ENCODE peak calls at places on chromosome 18, in nine cellular contexts. H is WTC11; C is activated CD8-positive, alpha-beta memory T cell treated with anti-CD3 and anti-CD28 coated beads, Interleukin-2, amount 10 ng/mL, durations not matched to agents 7 days and 5 days; E is activated CD4-positive, alpha-beta T cell treated with anti-CD3 and anti-CD28 coated beads for 36 hours; Z is activated B cell treated with CpG ODN at 0.5 μM for 24 hours; K is PC-3; D is left colon; G is IMR-90; A is SK-N-SH treated with all-trans-retinoic acid at 6 μM for 48 hours. B is an unnamed sample.

GRCh38 chr18:48667276-48668254 is 128.7 kb downstream of the CTIF start:
- ATAC-seq in H (peak; percentile 81), C (no peak), E (no peak), Z (peak; percentile 95), K (peak; percentile 46), D (peak; percentile 71), G (peak; percentile 45), A (peak; percentile 67), B (peak; percentile 88)

GRCh38 chr18:62457830-62458229 is 65.0 kb upstream of the ZCCHC2 start:
- ATAC-seq in H (peak; percentile 96), C (no peak), E (no peak), Z (no peak), K (no peak), D (peak; percentile 35), G (no peak), A (peak; percentile 44), B (no peak)

GRCh38 chr18:36025025-36025424 is 42.3 kb downstream of the RPRD1A start:
- ATAC-seq in H (no peak), C (no peak), E (no peak), Z (no peak), K (no peak), D (no peak), G (peak; percentile 85), A (peak; percentile 90), B (no peak)

GRCh38 chr18:11947214-11948119 is 33.8 kb upstream of the IMPA2 start:
- ATAC-seq in H (peak; percentile 79), C (peak; percentile 93), E (peak; percentile 96), Z (peak; percentile 81), K (peak; percentile 81), D (peak; percentile 96), G (peak; percentile 88), A (peak; percentile 38), B (peak; percentile 85)

GRCh38 chr18:27856839-27857238 is 320.1 kb downstream of the CDH2 start:
- ATAC-seq in H (no peak), C (no peak), E (peak; percentile 30), Z (no peak), K (no peak), D (no peak), G (no peak), A (no peak), B (no peak)

GRCh38 chr18:49756671-49757362 is 56.5 kb downstream of the ACAA2 start:
- ATAC-seq in H (no peak), C (no peak), E (no peak), Z (no peak), K (no peak), D (no peak), G (no peak), A (no peak), B (no peak)

GRCh38 chr18:376307-376706 is 108.5 kb upstream of the THOC1 start:
- ATAC-seq in H (no peak), C (no peak), E (no peak), Z (no peak), K (no peak), D (no peak), G (no peak), A (no peak), B (no peak)

GRCh38 chr18:59685501-59685900 is 11.7 kb downstream of the CCBE1 start:
- ATAC-seq in H (no peak), C (no peak), E (no peak), Z (no peak), K (no peak), D (no peak), G (no peak), A (no peak), B (no peak)

GRCh38 chr18:68482815-68483214 is 232.1 kb downstream of the TMX3 start:
- ATAC-seq in H (no peak), C (no peak), E (no peak), Z (no peak), K (no peak), D (no peak), G (no peak), A (no peak), B (no peak)

GRCh38 chr18:31203086-31203793 is 40.6 kb upstream of the DSC1 start:
- ATAC-seq in H (no peak), C (no peak), E (no peak), Z (no peak), K (no peak), D (no peak), G (no peak), A (no peak), B (no peak)

GRCh38 chr18:3209859-3210569 is 9.8 kb downstream of the MYOM1 start:
- ATAC-seq in H (no peak), C (peak; percentile 68), E (peak; percentile 33), Z (no peak), K (peak; percentile 83), D (peak; percentile 45), G (no peak), A (no peak), B (peak; percentile 35)

GRCh38 chr18:32707586-32707985 is 65.2 kb downstream of the KLHL14 start:
- ATAC-seq in H (no peak), C (no peak), E (no peak), Z (no peak), K (no peak), D (no peak), G (no peak), A (no peak), B (no peak)

GRCh38 chr18:63339920-63340484 is 20.4 kb upstream of the BCL2 start:
- ATAC-seq in H (peak; percentile 84), C (peak; percentile 39), E (peak; percentile 58), Z (peak; percentile 45), K (no peak), D (no peak), G (no peak), A (peak; percentile 62), B (no peak)

GRCh38 chr18:12777543-12777942 is 74.7 kb downstream of the PSMG2 start:
- ATAC-seq in H (peak; percentile 74), C (no peak), E (no peak), Z (no peak), K (peak; percentile 77), D (no peak), G (no peak), A (no peak), B (peak; percentile 49)

GRCh38 chr18:59954746-59955145 is 55.0 kb downstream of the PMAIP1 start:
- ATAC-seq in H (no peak), C (no peak), E (no peak), Z (no peak), K (peak; percentile 37), D (no peak), G (peak; percentile 79), A (peak; percentile 57), B (no peak)

GRCh38 chr18:57210711-57211411 is 64.0 kb downstream of the BOD1L2 start:
- ATAC-seq in H (no peak), C (no peak), E (no peak), Z (no peak), K (peak; percentile 42), D (peak; percentile 82), G (no peak), A (peak; percentile 34), B (no peak)

GRCh38 chr18:65016631-65017371 is 734.0 kb upstream of the CDH7 start:
- ATAC-seq in H (no peak), C (no peak), E (no peak), Z (no peak), K (peak; percentile 80), D (no peak), G (no peak), A (no peak), B (peak; percentile 43)

GRCh38 chr18:2112435-2113045 is 458.8 kb downstream of the METTL4 start:
- ATAC-seq in H (no peak), C (no peak), E (no peak), Z (no peak), K (peak; percentile 75), D (no peak), G (no peak), A (peak; percentile 37), B (no peak)

GRCh38 chr18:8620845-8621244 is 11.6 kb downstream of the RAB12 start:
- ATAC-seq in H (peak; percentile 9), C (no peak), E (peak; percentile 46), Z (peak; percentile 37), K (no peak), D (no peak), G (no peak), A (no peak), B (peak; percentile 62)

GRCh38 chr18:31505161-31505560 is 7.2 kb downstream of the DSG2 start:
- ATAC-seq in H (no peak), C (no peak), E (no peak), Z (no peak), K (no peak), D (peak; percentile 82), G (no peak), A (no peak), B (no peak)

GRCh38 chr18:51053822-51054221 is 23.8 kb downstream of the SMAD4 start:
- ATAC-seq in H (no peak), C (peak; percentile 91), E (peak; percentile 82), Z (peak; percentile 31), K (no peak), D (peak; percentile 79), G (no peak), A (no peak), B (no peak)

GRCh38 chr18:62033207-62033606 is 140.4 kb upstream of the RNF152 start:
- ATAC-seq in H (no peak), C (no peak), E (peak; percentile 93), Z (no peak), K (no peak), D (no peak), G (no peak), A (no peak), B (no peak)

GRCh38 chr18:57059366-57059765 is 87.5 kb upstream of the BOD1L2 start:
- ATAC-seq in H (no peak), C (no peak), E (no peak), Z (no peak), K (no peak), D (no peak), G (no peak), A (no peak), B (no peak)

GRCh38 chr18:48492880-48493279 is 46.0 kb upstream of the CTIF start:
- ATAC-seq in H (no peak), C (no peak), E (no peak), Z (no peak), K (no peak), D (no peak), G (no peak), A (no peak), B (no peak)

GRCh38 chr18:70314383-70314782 is 25.5 kb downstream of the SOCS6 start:
- ATAC-seq in H (no peak), C (no peak), E (no peak), Z (no peak), K (peak; percentile 49), D (peak; percentile 76), G (no peak), A (no peak), B (no peak)

GRCh38 chr18:6482198-6482977 is 67.7 kb upstream of the L3MBTL4 start:
- ATAC-seq in H (peak; percentile 99), C (no peak), E (no peak), Z (peak; percentile 42), K (peak; percentile 89), D (peak; percentile 84), G (peak; percentile 98), A (peak; percentile 68), B (peak; percentile 71)

GRCh38 chr18:8288447-8289213 is 320.6 kb upstream of the RAB12 start:
- ATAC-seq in H (no peak), C (no peak), E (no peak), Z (no peak), K (no peak), D (no peak), G (no peak), A (no peak), B (no peak)

GRCh38 chr18:75745147-75745546 is 317.6 kb upstream of the SMIM21 start:
- ATAC-seq in H (no peak), C (no peak), E (no peak), Z (no peak), K (no peak), D (no peak), G (no peak), A (no peak), B (no peak)

GRCh38 chr18:45384137-45384998 is 230.9 kb upstream of the SLC14A2 start:
- ATAC-seq in H (peak; percentile 89), C (peak; percentile 47), E (peak; percentile 66), Z (peak; percentile 62), K (peak; percentile 46), D (peak; percentile 72), G (peak; percentile 70), A (peak; percentile 82), B (peak; percentile 72)

GRCh38 chr18:10139783-10140410 is 226.1 kb downstream of the VAPA start:
- ATAC-seq in H (no peak), C (no peak), E (no peak), Z (no peak), K (no peak), D (no peak), G (peak; percentile 57), A (peak; percentile 60), B (no peak)

GRCh38 chr18:58714259-58714658 is 43.0 kb downstream of the MALT1 start:
- ATAC-seq in H (no peak), C (no peak), E (peak; percentile 63), Z (peak; percentile 93), K (no peak), D (no peak), G (no peak), A (no peak), B (peak; percentile 91)

B was measured in stimulated activated memory B cell treated with anti-CD40 and anti-IgM and Interleukin-4, amounts not matched to agents 10 μg/mL and 1 μg/mL and 100 μg/mL, for 72 hours.